ENCODE peak calls at places on chromosomes 11 and 22, in five cellular contexts. V is fibroblast of pulmonary artery, D is heart right ventricle, E is GM18507, J is HepG2. C is an unnamed sample.

GRCh38 chr22:40199852-40200251 is 22.1 kb downstream of the TNRC6B start:
- DNase-seq in V (no peak), J (no peak), D (no peak), E (no peak), C (no peak)

GRCh38 chr11:60498399-60498798 is 5.8 kb downstream of the MS4A12 start:
- DNase-seq in D (no peak), J (no peak), E (no peak), V (no peak), C (no peak)

GRCh38 chr11:7415537-7415817 is 69.8 kb upstream of the OLFML1 start:
- DNase-seq in E (no peak), V (no peak), J (no peak), D (no peak), C (no peak)

GRCh38 chr11:35216962-35217667 is 78.1 kb downstream of the CD44 start:
- DNase-seq in E (no peak), J (peak), D (no peak), V (no peak), C (no peak)

GRCh38 chr22:37333724-37334460 is 51.6 kb downstream of the CYTH4 start:
- DNase-seq in J (no peak), V (no peak), E (no peak), D (no peak), C (no peak)

GRCh38 chr11:122779047-122779629 is 59.2 kb upstream of the CRTAM start:
- DNase-seq in E (no peak), D (no peak), V (no peak), J (no peak), C (no peak)

GRCh38 chr11:126328938-126329643 is 25.2 kb downstream of the DCPS start:
- DNase-seq in J (no peak), E (no peak), D (no peak), V (no peak), C (no peak)

GRCh38 chr11:45815747-45816146 is 10.8 kb downstream of the SLC35C1 start:
- DNase-seq in D (no peak), E (no peak), J (no peak), V (peak), C (peak)

GRCh38 chr11:130873766-130874165 is 42.5 kb downstream of the SNX19 start:
- DNase-seq in V (peak), J (no peak), E (no peak), D (no peak), C (no peak)

GRCh38 chr22:27777128-27777527 is 24.4 kb downstream of the MN1 start:
- DNase-seq in J (no peak), E (no peak), D (no peak), V (no peak), C (no peak)

GRCh38 chr22:46417769-46418168 is 82.3 kb downstream of the TRMU start:
- DNase-seq in V (no peak), J (no peak), E (no peak), D (peak), C (no peak)